ENCODE peak calls at places on chromosomes 5 and 9, in five cellular contexts. D, E, Y, W and L are unnamed samples.

GRCh38 chr9:15999422-16000339 is 446.8 kb downstream of the CCDC171 start:
- DNase-seq in W (no peak), Y (peak; percentile 54), E (peak; percentile 79), D (no peak), L (no peak)

GRCh38 chr9:127968717-127969383 is 11.9 kb downstream of the EEIG1 start:
- DNase-seq in E (peak; percentile 29), Y (peak; percentile 27), W (no peak), D (no peak), L (peak; percentile 68)

GRCh38 chr9:130927338-130927737 is 11.7 kb downstream of the FIBCD1 start:
- DNase-seq in Y (no peak), E (no peak), W (no peak), D (no peak), L (no peak)

GRCh38 chr5:4295663-4296339 is 700.2 kb downstream of the IRX1 start:
- DNase-seq in D (no peak), E (no peak), W (no peak), Y (no peak), L (peak; percentile 85)

GRCh38 chr5:132228241-132229035 is 785 bp upstream of the P4HA2 start:
- DNase-seq in D (no peak), E (no peak), Y (no peak), W (peak; percentile 26), L (no peak)

GRCh38 chr9:37410969-37411785 is 11.3 kb upstream of the GRHPR start:
- DNase-seq in Y (peak; percentile 25), D (no peak), E (no peak), W (no peak), L (no peak)

GRCh38 chr9:122131401-122131921 is 28.1 kb downstream of the NDUFA8 start:
- DNase-seq in E (no peak), W (no peak), D (no peak), Y (no peak), L (peak; percentile 52)

GRCh38 chr5:68991279-68991678 is 102.5 kb upstream of the SLC30A5 start:
- DNase-seq in D (no peak), E (no peak), W (no peak), Y (no peak), L (no peak)

GRCh38 chr5:148939676-148940075 is 113.3 kb downstream of the ADRB2 start:
- DNase-seq in E (peak; percentile 18), W (no peak), D (no peak), Y (peak; percentile 70), L (no peak)

GRCh38 chr9:36415822-36416515 is 15.9 kb upstream of the RNF38 start:
- DNase-seq in D (no peak), Y (no peak), E (no peak), W (no peak), L (no peak)

GRCh38 chr9:68979538-68980314 is 34.2 kb downstream of the PRKACG start:
- DNase-seq in D (no peak), Y (peak; percentile 10), W (no peak), E (no peak), L (no peak)